ENCODE peak calls at places on chromosomes 2 and 18, in nine cellular contexts. One of them, this sample, is unnamed.

GRCh38 chr18:51135361-51135760 is 62.1 kb downstream of the MEX3C start:
- DNase-seq in astrocyte of the spinal cord: peak
- DNase-seq in neural crest cell: no peak
- DNase-seq in CD4-positive, alpha-beta T cell: no peak
- DNase-seq in endothelial cell: no peak
- DNase-seq in esophagus squamous epithelium: no peak
- DNase-seq in AG09309: peak
- DNase-seq in endodermal cell: no peak
- DNase-seq in foreskin fibroblast: peak
- DNase-seq in this sample: no peak

GRCh38 chr2:148927010-148927409 is 52.0 kb downstream of the KIF5C start:
- DNase-seq in astrocyte of the spinal cord: no peak
- DNase-seq in neural crest cell: no peak
- DNase-seq in CD4-positive, alpha-beta T cell: no peak
- DNase-seq in endothelial cell: no peak
- DNase-seq in esophagus squamous epithelium: peak
- DNase-seq in AG09309: no peak
- DNase-seq in endodermal cell: no peak
- DNase-seq in foreskin fibroblast: no peak
- DNase-seq in this sample: no peak

GRCh38 chr2:120631241-120631640 is 104.4 kb upstream of the GLI2 start:
- DNase-seq in astrocyte of the spinal cord: no peak
- DNase-seq in neural crest cell: no peak
- DNase-seq in CD4-positive, alpha-beta T cell: no peak
- DNase-seq in endothelial cell: no peak
- DNase-seq in esophagus squamous epithelium: no peak
- DNase-seq in AG09309: no peak
- DNase-seq in endodermal cell: no peak
- DNase-seq in foreskin fibroblast: no peak
- DNase-seq in this sample: no peak

GRCh38 chr18:55290898-55291297 is 297.1 kb downstream of the TCF4 start:
- DNase-seq in astrocyte of the spinal cord: peak
- DNase-seq in neural crest cell: no peak
- DNase-seq in CD4-positive, alpha-beta T cell: no peak
- DNase-seq in endothelial cell: no peak
- DNase-seq in esophagus squamous epithelium: no peak
- DNase-seq in AG09309: no peak
- DNase-seq in endodermal cell: no peak
- DNase-seq in foreskin fibroblast: peak
- DNase-seq in this sample: no peak

GRCh38 chr2:71562518-71562917 is 109.2 kb downstream of the DYSF start:
- DNase-seq in astrocyte of the spinal cord: no peak
- DNase-seq in neural crest cell: no peak
- DNase-seq in CD4-positive, alpha-beta T cell: no peak
- DNase-seq in endothelial cell: no peak
- DNase-seq in esophagus squamous epithelium: no peak
- DNase-seq in AG09309: no peak
- DNase-seq in endodermal cell: no peak
- DNase-seq in foreskin fibroblast: no peak
- DNase-seq in this sample: no peak

GRCh38 chr2:84493494-84493893 is 22.8 kb upstream of the DNAH6 start:
- DNase-seq in astrocyte of the spinal cord: peak
- DNase-seq in neural crest cell: no peak
- DNase-seq in CD4-positive, alpha-beta T cell: no peak
- DNase-seq in endothelial cell: no peak
- DNase-seq in esophagus squamous epithelium: no peak
- DNase-seq in AG09309: peak
- DNase-seq in endodermal cell: no peak
- DNase-seq in foreskin fibroblast: peak
- DNase-seq in this sample: no peak

GRCh38 chr2:146108993-146109392 is 1589.1 kb upstream of the ZEB2 start:
- DNase-seq in astrocyte of the spinal cord: no peak
- DNase-seq in neural crest cell: no peak
- DNase-seq in CD4-positive, alpha-beta T cell: no peak
- DNase-seq in endothelial cell: no peak
- DNase-seq in esophagus squamous epithelium: no peak
- DNase-seq in AG09309: no peak
- DNase-seq in endodermal cell: no peak
- DNase-seq in foreskin fibroblast: no peak
- DNase-seq in this sample: no peak

GRCh38 chr2:44793322-44793870 is 148.1 kb upstream of the SIX3 start:
- DNase-seq in astrocyte of the spinal cord: peak
- DNase-seq in neural crest cell: no peak
- DNase-seq in CD4-positive, alpha-beta T cell: no peak
- DNase-seq in endothelial cell: peak
- DNase-seq in esophagus squamous epithelium: no peak
- DNase-seq in AG09309: no peak
- DNase-seq in endodermal cell: peak
- DNase-seq in foreskin fibroblast: peak
- DNase-seq in this sample: peak

GRCh38 chr18:54020971-54021370 is 203.5 kb downstream of the MBD2 start:
- DNase-seq in astrocyte of the spinal cord: no peak
- DNase-seq in neural crest cell: no peak
- DNase-seq in CD4-positive, alpha-beta T cell: no peak
- DNase-seq in endothelial cell: no peak
- DNase-seq in esophagus squamous epithelium: no peak
- DNase-seq in AG09309: no peak
- DNase-seq in endodermal cell: no peak
- DNase-seq in foreskin fibroblast: no peak
- DNase-seq in this sample: no peak

GRCh38 chr2:3348771-3349170 is 28.8 kb downstream of the EIPR1 start:
- DNase-seq in astrocyte of the spinal cord: no peak
- DNase-seq in neural crest cell: no peak
- DNase-seq in CD4-positive, alpha-beta T cell: no peak
- DNase-seq in endothelial cell: no peak
- DNase-seq in esophagus squamous epithelium: no peak
- DNase-seq in AG09309: no peak
- DNase-seq in endodermal cell: no peak
- DNase-seq in foreskin fibroblast: no peak
- DNase-seq in this sample: no peak

GRCh38 chr18:48922801-48923730 is 27.7 kb downstream of the SMAD7 start:
- DNase-seq in astrocyte of the spinal cord: peak
- DNase-seq in neural crest cell: no peak
- DNase-seq in CD4-positive, alpha-beta T cell: no peak
- DNase-seq in endothelial cell: no peak
- DNase-seq in esophagus squamous epithelium: no peak
- DNase-seq in AG09309: peak
- DNase-seq in endodermal cell: peak
- DNase-seq in foreskin fibroblast: peak
- DNase-seq in this sample: peak

GRCh38 chr2:175864131-175864728 is 137.8 kb downstream of the LNPK start:
- DNase-seq in astrocyte of the spinal cord: no peak
- DNase-seq in neural crest cell: no peak
- DNase-seq in CD4-positive, alpha-beta T cell: no peak
- DNase-seq in endothelial cell: no peak
- DNase-seq in esophagus squamous epithelium: no peak
- DNase-seq in AG09309: no peak
- DNase-seq in endodermal cell: no peak
- DNase-seq in foreskin fibroblast: no peak
- DNase-seq in this sample: no peak

GRCh38 chr2:119178811-119179601 is 20.5 kb upstream of the C1QL2 start:
- DNase-seq in astrocyte of the spinal cord: no peak
- DNase-seq in neural crest cell: no peak
- DNase-seq in CD4-positive, alpha-beta T cell: no peak
- DNase-seq in endothelial cell: no peak
- DNase-seq in esophagus squamous epithelium: no peak
- DNase-seq in AG09309: peak
- DNase-seq in endodermal cell: no peak
- DNase-seq in foreskin fibroblast: no peak
- DNase-seq in this sample: no peak

GRCh38 chr2:15177103-15177502 is 384.0 kb downstream of the NBAS start:
- DNase-seq in astrocyte of the spinal cord: peak
- DNase-seq in neural crest cell: no peak
- DNase-seq in CD4-positive, alpha-beta T cell: peak
- DNase-seq in endothelial cell: no peak
- DNase-seq in esophagus squamous epithelium: no peak
- DNase-seq in AG09309: peak
- DNase-seq in endodermal cell: no peak
- DNase-seq in foreskin fibroblast: peak
- DNase-seq in this sample: no peak

GRCh38 chr2:116585654-116586053 is 1228.8 kb upstream of the DDX18 start:
- DNase-seq in astrocyte of the spinal cord: no peak
- DNase-seq in neural crest cell: no peak
- DNase-seq in CD4-positive, alpha-beta T cell: no peak
- DNase-seq in endothelial cell: no peak
- DNase-seq in esophagus squamous epithelium: no peak
- DNase-seq in AG09309: no peak
- DNase-seq in endodermal cell: no peak
- DNase-seq in foreskin fibroblast: no peak
- DNase-seq in this sample: no peak

GRCh38 chr18:49968649-49969309 is 155.4 kb upstream of the ACAA2 start:
- DNase-seq in astrocyte of the spinal cord: no peak
- DNase-seq in neural crest cell: no peak
- DNase-seq in CD4-positive, alpha-beta T cell: no peak
- DNase-seq in endothelial cell: no peak
- DNase-seq in esophagus squamous epithelium: no peak
- DNase-seq in AG09309: no peak
- DNase-seq in endodermal cell: no peak
- DNase-seq in foreskin fibroblast: no peak
- DNase-seq in this sample: no peak

GRCh38 chr18:23114911-23115310 is 20.4 kb upstream of the CABLES1 start:
- DNase-seq in astrocyte of the spinal cord: peak
- DNase-seq in neural crest cell: no peak
- DNase-seq in CD4-positive, alpha-beta T cell: no peak
- DNase-seq in endothelial cell: no peak
- DNase-seq in esophagus squamous epithelium: no peak
- DNase-seq in AG09309: no peak
- DNase-seq in endodermal cell: no peak
- DNase-seq in foreskin fibroblast: no peak
- DNase-seq in this sample: no peak

GRCh38 chr18:48167901-48168300 is 237.4 kb upstream of the SMAD2 start:
- DNase-seq in astrocyte of the spinal cord: no peak
- DNase-seq in neural crest cell: no peak
- DNase-seq in CD4-positive, alpha-beta T cell: no peak
- DNase-seq in endothelial cell: no peak
- DNase-seq in esophagus squamous epithelium: no peak
- DNase-seq in AG09309: no peak
- DNase-seq in endodermal cell: no peak
- DNase-seq in foreskin fibroblast: no peak
- DNase-seq in this sample: no peak

GRCh38 chr2:233450854-233451575 is 96.7 kb downstream of the DGKD start:
- DNase-seq in astrocyte of the spinal cord: no peak
- DNase-seq in neural crest cell: no peak
- DNase-seq in CD4-positive, alpha-beta T cell: no peak
- DNase-seq in endothelial cell: no peak
- DNase-seq in esophagus squamous epithelium: no peak
- DNase-seq in AG09309: no peak
- DNase-seq in endodermal cell: no peak
- DNase-seq in foreskin fibroblast: no peak
- DNase-seq in this sample: no peak

GRCh38 chr18:5537860-5538259 is 5.9 kb downstream of the EPB41L3 start:
- DNase-seq in astrocyte of the spinal cord: no peak
- DNase-seq in neural crest cell: no peak
- DNase-seq in CD4-positive, alpha-beta T cell: no peak
- DNase-seq in endothelial cell: no peak
- DNase-seq in esophagus squamous epithelium: no peak
- DNase-seq in AG09309: no peak
- DNase-seq in endodermal cell: no peak
- DNase-seq in foreskin fibroblast: no peak
- DNase-seq in this sample: no peak

GRCh38 chr2:38224821-38225450 is 149.0 kb upstream of the CYP1B1 start:
- DNase-seq in astrocyte of the spinal cord: no peak
- DNase-seq in neural crest cell: no peak
- DNase-seq in CD4-positive, alpha-beta T cell: no peak
- DNase-seq in endothelial cell: no peak
- DNase-seq in esophagus squamous epithelium: no peak
- DNase-seq in AG09309: no peak
- DNase-seq in endodermal cell: no peak
- DNase-seq in foreskin fibroblast: no peak
- DNase-seq in this sample: no peak

GRCh38 chr2:98746426-98746825 is 15.5 kb upstream of the MGAT4A start:
- DNase-seq in astrocyte of the spinal cord: no peak
- DNase-seq in neural crest cell: no peak
- DNase-seq in CD4-positive, alpha-beta T cell: no peak
- DNase-seq in endothelial cell: no peak
- DNase-seq in esophagus squamous epithelium: no peak
- DNase-seq in AG09309: no peak
- DNase-seq in endodermal cell: no peak
- DNase-seq in foreskin fibroblast: no peak
- DNase-seq in this sample: no peak

GRCh38 chr18:59573962-59574361 is 123.3 kb downstream of the CCBE1 start:
- DNase-seq in astrocyte of the spinal cord: no peak
- DNase-seq in neural crest cell: no peak
- DNase-seq in CD4-positive, alpha-beta T cell: no peak
- DNase-seq in endothelial cell: no peak
- DNase-seq in esophagus squamous epithelium: no peak
- DNase-seq in AG09309: no peak
- DNase-seq in endodermal cell: no peak
- DNase-seq in foreskin fibroblast: no peak
- DNase-seq in this sample: no peak
- TF ChIP-seq CTCF in astrocyte of the spinal cord: no peak
- TF ChIP-seq CTCF in neural crest cell: no peak
- TF ChIP-seq CTCF in CD4-positive, alpha-beta T cell: no peak
- TF ChIP-seq CTCF in endothelial cell: no peak
- TF ChIP-seq CTCF in esophagus squamous epithelium: no peak
- TF ChIP-seq CTCF in AG09309: no peak
- TF ChIP-seq CTCF in endodermal cell: no peak
- TF ChIP-seq CTCF in foreskin fibroblast: no peak
- TF ChIP-seq CTCF in this sample: no peak

DNA sequence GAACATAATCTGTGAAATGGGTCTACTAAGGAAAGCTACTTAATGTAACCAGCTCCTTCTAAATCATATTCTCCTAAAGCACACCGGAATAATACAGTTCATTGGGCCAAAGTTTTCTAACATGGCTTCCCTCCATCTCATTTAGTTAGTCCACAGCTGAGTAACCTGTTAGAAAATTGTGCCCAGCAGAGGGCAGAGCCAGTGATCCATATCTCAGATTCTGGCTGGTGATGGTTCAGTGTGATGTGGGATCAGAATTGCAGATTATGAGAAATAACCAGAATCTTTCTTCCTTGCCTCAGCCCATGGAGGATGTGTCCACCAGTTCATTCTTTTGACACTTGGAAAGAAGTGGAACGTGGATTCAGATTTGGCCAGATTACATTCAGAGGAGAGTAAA is 9.4 kb upstream of the CTLA4 start:
- DNase-seq in astrocyte of the spinal cord: no peak
- DNase-seq in neural crest cell: no peak
- DNase-seq in CD4-positive, alpha-beta T cell: no peak
- DNase-seq in endothelial cell: no peak
- DNase-seq in esophagus squamous epithelium: no peak
- DNase-seq in AG09309: no peak
- DNase-seq in endodermal cell: no peak
- DNase-seq in foreskin fibroblast: no peak
- DNase-seq in this sample: no peak
- TF ChIP-seq CTCF in astrocyte of the spinal cord: no peak
- TF ChIP-seq CTCF in neural crest cell: no peak
- TF ChIP-seq CTCF in CD4-positive, alpha-beta T cell: peak
- TF ChIP-seq CTCF in endothelial cell: no peak
- TF ChIP-seq CTCF in esophagus squamous epithelium: no peak
- TF ChIP-seq CTCF in AG09309: no peak
- TF ChIP-seq CTCF in endodermal cell: peak
- TF ChIP-seq CTCF in foreskin fibroblast: no peak
- TF ChIP-seq CTCF in this sample: no peak

GRCh38 chr2:235803028-235803427 is 309.2 kb downstream of the AGAP1 start:
- DNase-seq in astrocyte of the spinal cord: peak
- DNase-seq in neural crest cell: no peak
- DNase-seq in CD4-positive, alpha-beta T cell: no peak
- DNase-seq in endothelial cell: no peak
- DNase-seq in esophagus squamous epithelium: no peak
- DNase-seq in AG09309: no peak
- DNase-seq in endodermal cell: no peak
- DNase-seq in foreskin fibroblast: no peak
- DNase-seq in this sample: no peak
- TF ChIP-seq CTCF in astrocyte of the spinal cord: peak
- TF ChIP-seq CTCF in neural crest cell: peak
- TF ChIP-seq CTCF in CD4-positive, alpha-beta T cell: no peak
- TF ChIP-seq CTCF in endothelial cell: no peak
- TF ChIP-seq CTCF in esophagus squamous epithelium: no peak
- TF ChIP-seq CTCF in AG09309: no peak
- TF ChIP-seq CTCF in endodermal cell: peak
- TF ChIP-seq CTCF in foreskin fibroblast: no peak
- TF ChIP-seq CTCF in this sample: no peak

GRCh38 chr18:58302811-58303210 is 258.8 kb downstream of the NEDD4L start:
- DNase-seq in astrocyte of the spinal cord: no peak
- DNase-seq in neural crest cell: no peak
- DNase-seq in CD4-positive, alpha-beta T cell: no peak
- DNase-seq in endothelial cell: no peak
- DNase-seq in esophagus squamous epithelium: no peak
- DNase-seq in AG09309: no peak
- DNase-seq in endodermal cell: no peak
- DNase-seq in foreskin fibroblast: no peak
- DNase-seq in this sample: no peak
- TF ChIP-seq CTCF in astrocyte of the spinal cord: no peak
- TF ChIP-seq CTCF in neural crest cell: no peak
- TF ChIP-seq CTCF in CD4-positive, alpha-beta T cell: no peak
- TF ChIP-seq CTCF in endothelial cell: no peak
- TF ChIP-seq CTCF in esophagus squamous epithelium: no peak
- TF ChIP-seq CTCF in AG09309: no peak
- TF ChIP-seq CTCF in endodermal cell: no peak
- TF ChIP-seq CTCF in foreskin fibroblast: no peak
- TF ChIP-seq CTCF in this sample: no peak